ENCODE peak calls at places on chromosomes 2 and 18, in seven cellular contexts. R is retinal pigment epithelial cell, C is H9, B is right cardiac atrium, W is astrocyte of the spinal cord, Z is HEK293T, J is GDM1. A is an unnamed sample.

GRCh38 chr2:71695235-71696120 is 242.1 kb downstream of the DYSF start:
- DNase-seq in J (no peak), Z (no peak), B (no peak), C (no peak), W (no peak), R (no peak), A (no peak)

GRCh38 chr2:201769664-201770373 is 10.9 kb downstream of the ALS2 start:
- DNase-seq in C (no peak), B (no peak), W (no peak), J (no peak), Z (no peak), R (no peak), A (no peak)

GRCh38 chr2:190927257-190927656 is 46.6 kb downstream of the GLS start:
- DNase-seq in C (no peak), W (peak; percentile 55), J (no peak), Z (no peak), R (no peak), B (no peak), A (no peak)

GRCh38 chr2:181157326-181157725 is 176.9 kb downstream of the UBE2E3 start:
- DNase-seq in J (no peak), Z (no peak), W (no peak), C (no peak), B (no peak), R (no peak), A (no peak)

GRCh38 chr2:140893685-140894084 is 1237.1 kb downstream of the LRP1B start:
- DNase-seq in Z (no peak), J (no peak), W (peak; percentile 69), B (no peak), C (no peak), R (no peak), A (no peak)

GRCh38 chr2:180268006-180268405 is 260.9 kb upstream of the CWC22 start:
- DNase-seq in W (no peak), R (no peak), B (no peak), Z (no peak), C (no peak), J (no peak), A (no peak)

GRCh38 chr2:102217032-102217431 is 30.2 kb downstream of the IL1RL2 start:
- DNase-seq in J (no peak), W (no peak), B (no peak), R (no peak), C (no peak), Z (no peak), A (no peak)

GRCh38 chr2:62149708-62150107 is 46.2 kb upstream of the B3GNT2 start:
- DNase-seq in W (peak; percentile 88), Z (no peak), R (no peak), C (no peak), B (no peak), J (no peak), A (no peak)

GRCh38 chr18:79580481-79581171 is 99.0 kb upstream of the CTDP1 start:
- DNase-seq in W (no peak), B (no peak), R (no peak), Z (no peak), J (no peak), C (peak; percentile 31), A (no peak)

GRCh38 chr2:86072271-86072858 is 33.3 kb downstream of the POLR1A start:
- DNase-seq in J (no peak), B (peak; percentile 87), R (no peak), C (no peak), W (peak; percentile 66), Z (no peak), A (peak; percentile 71)

GRCh38 chr2:159195719-159196118 is 90.8 kb downstream of the WDSUB1 start:
- DNase-seq in J (no peak), Z (no peak), R (no peak), W (no peak), B (peak; percentile 45), C (no peak), A (no peak)

GRCh38 chr2:28664120-28664842 is 87.3 kb upstream of the PPP1CB start:
- DNase-seq in C (no peak), R (no peak), J (no peak), W (no peak), B (no peak), Z (no peak), A (no peak)

GRCh38 chr18:62499263-62499650 is 23.6 kb upstream of the ZCCHC2 start:
- DNase-seq in J (peak; percentile 44), B (no peak), R (no peak), W (no peak), C (no peak), Z (no peak), A (no peak)

GRCh38 chr2:183253441-183254130 is 129.3 kb downstream of the NUP35 start:
- DNase-seq in R (no peak), B (no peak), Z (no peak), J (no peak), C (no peak), W (no peak), A (no peak)

GRCh38 chr18:23487738-23488625 is 15.3 kb upstream of the RMC1 start:
- DNase-seq in R (no peak), W (peak; percentile 7), C (no peak), J (peak; percentile 14), B (peak; percentile 24), Z (peak; percentile 28), A (no peak)

GRCh38 chr2:40244251-40245010 is 207.5 kb downstream of the SLC8A1 start:
- DNase-seq in B (peak; percentile 57), Z (peak; percentile 54), J (no peak), R (peak; percentile 64), W (peak; percentile 86), C (peak; percentile 80), A (peak; percentile 88)

GRCh38 chr2:220446106-220446712 is 818.8 kb downstream of the SLC4A3 start:
- DNase-seq in Z (no peak), W (no peak), C (no peak), B (no peak), R (no peak), J (no peak), A (peak; percentile 16)

GRCh38 chr2:172052000-172052983 is 33.0 kb upstream of the DLX1 start:
- DNase-seq in C (no peak), J (no peak), W (peak; percentile 26), R (no peak), B (no peak), Z (no peak), A (peak; percentile 94)

GRCh38 chr2:35298493-35298892 is 1057.1 kb upstream of the CRIM1 start:
- DNase-seq in R (peak; percentile 99), W (peak; percentile 75), Z (no peak), J (no peak), C (no peak), B (peak; percentile 46), A (peak; percentile 76)

GRCh38 chr2:174914894-174915760 is 90.1 kb downstream of the CHN1 start:
- DNase-seq in W (no peak), R (no peak), J (no peak), Z (peak; percentile 34), C (no peak), B (peak; percentile 69), A (no peak)

GRCh38 chr2:100679211-100679610 is 116.4 kb downstream of the PDCL3 start:
- DNase-seq in R (no peak), C (no peak), B (no peak), W (no peak), Z (no peak), J (no peak), A (no peak)

GRCh38 chr2:152245653-152246052 is 70.1 kb upstream of the STAM2 start:
- DNase-seq in J (no peak), R (no peak), W (no peak), Z (no peak), C (no peak), B (no peak), A (no peak)

GRCh38 chr18:48948112-48949050 is 2.4 kb downstream of the SMAD7 start:
- DNase-seq in Z (peak; percentile 57), R (no peak), C (peak; percentile 37), W (peak; percentile 78), J (no peak), B (peak; percentile 62), A (no peak)

GRCh38 chr2:118190365-118190916 is 102.2 kb downstream of the INSIG2 start:
- DNase-seq in Z (no peak), C (no peak), J (no peak), R (no peak), W (no peak), B (no peak), A (no peak)

GRCh38 chr2:205657579-205657978 is 24.7 kb upstream of the NRP2 start:
- DNase-seq in B (no peak), R (no peak), C (no peak), J (no peak), Z (no peak), W (peak; percentile 16), A (no peak)

A was measured in SK-MEL-5.